ENCODE peak calls at places on chromosome 11, in seven cellular contexts. L is stimulated activated CD8-positive, alpha-beta memory T cell treated with anti-CD3 and anti-CD28 coated beads, Interleukin-15, amount 100 ng/mL, for 24 hours; O is endothelial cell; C is chondrocyte; T is activated T-helper 9 cell treated with anti-CD3 and anti-CD28 coated beads, Interleukin-2, amount 50 U/mL, for 16 hours; Q is T follicular helper cell; R is activated gamma-delta T cell. H is an unnamed sample.

GRCh38 chr11:7670631-7671030 is 2.7 kb downstream of the CYB5R2 start:
- DNase-seq in R (no peak), L (no peak), O (no peak), Q (no peak), C (no peak), T (no peak), H (no peak)

GRCh38 chr11:59212744-59213573 is at the start of gene MPEG1:
- DNase-seq in Q (no peak), C (no peak), R (no peak), T (no peak), L (no peak), O (no peak), H (no peak)

GRCh38 chr11:93846411-93846810 is 4.0 kb downstream of the VSTM5 start:
- DNase-seq in T (no peak), L (no peak), C (no peak), Q (no peak), O (no peak), R (no peak), H (no peak)

GRCh38 chr11:44787981-44788380 is 61.2 kb downstream of the TSPAN18 start:
- DNase-seq in R (no peak), T (no peak), O (no peak), L (no peak), Q (no peak), C (peak; percentile 52), H (no peak)

GRCh38 chr11:13883042-13883441 is 79.5 kb upstream of the SPON1 start:
- DNase-seq in T (no peak), R (no peak), Q (no peak), L (no peak), O (no peak), C (no peak), H (no peak)

GRCh38 chr11:71532016-71532610 is 5.0 kb downstream of the KRTAP5-7 start:
- DNase-seq in T (no peak), Q (no peak), R (no peak), L (no peak), C (no peak), O (no peak), H (no peak)

GRCh38 chr11:19953909-19954308 is 206.4 kb downstream of the DBX1 start:
- DNase-seq in Q (no peak), L (no peak), T (no peak), C (no peak), R (no peak), O (peak; percentile 19), H (no peak)

GRCh38 chr11:110128161-110128560 is 35.0 kb downstream of the ZC3H12C start:
- DNase-seq in L (no peak), O (no peak), C (no peak), R (no peak), Q (no peak), T (no peak), H (no peak)

GRCh38 chr11:19506803-19507466 is 205.7 kb upstream of the NAV2 start:
- DNase-seq in L (no peak), Q (no peak), O (no peak), T (no peak), R (no peak), C (no peak), H (no peak)

GRCh38 chr11:10304495-10305261 is at the start of gene ADM:
- DNase-seq in R (peak; percentile 17), C (peak; percentile 94), T (peak; percentile 18), L (no peak), O (peak; percentile 95), Q (no peak), H (peak; percentile 88)

GRCh38 chr11:17554487-17554886 is 7.4 kb downstream of the OTOG start:
- DNase-seq in L (no peak), T (no peak), R (no peak), Q (no peak), C (no peak), O (no peak), H (no peak)

GRCh38 chr11:14386895-14387480 is 28.0 kb upstream of the RRAS2 start:
- DNase-seq in Q (no peak), L (no peak), O (peak; percentile 48), T (no peak), R (no peak), C (no peak), H (no peak)

GRCh38 chr11:134780486-134781155 is 368.6 kb upstream of the B3GAT1 start:
- DNase-seq in C (no peak), L (no peak), R (no peak), T (no peak), Q (no peak), O (no peak), H (no peak)